ENCODE peak calls at places on chromosomes 4 and X, in ten cellular contexts. P is AG09309; B is head of caudate nucleus; W is kidney tubule cell; G is NCI-H2171; I is ecto neural progenitor cell; K is activated CD8-positive, alpha-beta memory T cell treated with anti-CD3 and anti-CD28 coated beads, Interleukin-2, amount 50 U/mL, for 4 hours; F is MM.1S; H is CD4-positive, alpha-beta T cell; D is RWPE1. J is an unnamed sample.

GRCh38 chr4:107419052-107419451 is 301.0 kb downstream of the PAPSS1 start:
- DNase-seq in P (no peak), B (no peak), W (no peak), G (no peak), I (no peak), K (no peak), F (no peak), H (no peak), D (no peak), J (no peak)

GRCh38 chrX:17547658-17548057 is 172.7 kb downstream of the NHS start:
- DNase-seq in P (no peak), B (no peak), W (peak), G (no peak), I (no peak), K (no peak), F (peak), H (no peak), D (peak), J (peak)

GRCh38 chrX:28910501-28910900 is 323.3 kb downstream of the IL1RAPL1 start:
- DNase-seq in P (no peak), B (no peak), W (peak), G (no peak), I (no peak), K (no peak), F (no peak), H (no peak), D (no peak), J (no peak)

GRCh38 chrX:20252392-20253231 is 14.1 kb downstream of the RPS6KA3 start:
- DNase-seq in P (no peak), B (peak), W (peak), G (no peak), I (peak), K (peak), F (peak), H (peak), D (no peak), J (no peak)

GRCh38 chrX:109886122-109886761 is 116.7 kb upstream of the TMEM164 start:
- DNase-seq in P (no peak), B (no peak), W (peak), G (peak), I (no peak), K (peak), F (peak), H (no peak), D (peak), J (no peak)

GRCh38 chr4:95643627-95644026 is 94.9 kb upstream of the UNC5C start:
- DNase-seq in P (no peak), B (no peak), W (no peak), G (no peak), I (no peak), K (no peak), F (no peak), H (no peak), D (no peak), J (no peak)

GRCh38 chr4:4762909-4763814 is 96.3 kb upstream of the MSX1 start:
- DNase-seq in P (peak), B (no peak), W (peak), G (no peak), I (peak), K (no peak), F (peak), H (no peak), D (peak), J (no peak)

GRCh38 chrX:11890843-11891514 is 132.9 kb downstream of the MSL3 start:
- DNase-seq in P (no peak), B (peak), W (no peak), G (peak), I (no peak), K (no peak), F (no peak), H (no peak), D (no peak), J (no peak)

GRCh38 chrX:4656419-4656818 is 943.0 kb upstream of the PRKX start:
- DNase-seq in P (no peak), B (no peak), W (peak), G (no peak), I (no peak), K (no peak), F (no peak), H (no peak), D (no peak), J (no peak)

GRCh38 chr4:175916636-175917351 is 104.7 kb upstream of the GPM6A start:
- DNase-seq in P (no peak), B (no peak), W (peak), G (no peak), I (no peak), K (no peak), F (no peak), H (no peak), D (no peak), J (no peak)

GRCh38 chrX:71118985-71119535 is 664 bp downstream of the MED12 start:
- DNase-seq in P (no peak), B (no peak), W (no peak), G (no peak), I (no peak), K (no peak), F (no peak), H (no peak), D (peak), J (no peak)

GRCh38 chr4:114599231-114600065 is 841 bp downstream of the UGT8 start:
- DNase-seq in P (no peak), B (peak), W (peak), G (no peak), I (peak), K (no peak), F (no peak), H (no peak), D (peak), J (no peak)

GRCh38 chr4:158624889-158625478 is 46.7 kb downstream of the C4orf46 start:
- DNase-seq in P (peak), B (no peak), W (peak), G (peak), I (no peak), K (no peak), F (peak), H (no peak), D (peak), J (peak)

GRCh38 chrX:85052207-85052606 is 48.5 kb downstream of the APOOL start:
- DNase-seq in P (no peak), B (no peak), W (no peak), G (no peak), I (no peak), K (no peak), F (no peak), H (no peak), D (peak), J (no peak)

GRCh38 chrX:40644175-40644574 is 3.2 kb downstream of the CXorf38 start:
- DNase-seq in P (no peak), B (no peak), W (peak), G (no peak), I (no peak), K (no peak), F (no peak), H (no peak), D (no peak), J (no peak)

GRCh38 chrX:129679856-129680255 is 25.1 kb upstream of the APLN start:
- DNase-seq in P (no peak), B (no peak), W (peak), G (no peak), I (no peak), K (no peak), F (no peak), H (no peak), D (peak), J (no peak)

GRCh38 chrX:118928126-118928525 is 46.3 kb upstream of the LONRF3 start:
- DNase-seq in P (no peak), B (no peak), W (no peak), G (no peak), I (no peak), K (no peak), F (no peak), H (no peak), D (no peak), J (no peak)

GRCh38 chrX:38959736-38960534 is 158.7 kb downstream of the MID1IP1 start:
- DNase-seq in P (no peak), B (no peak), W (no peak), G (no peak), I (no peak), K (no peak), F (no peak), H (no peak), D (no peak), J (no peak)

GRCh38 chr4:16360694-16361262 is 134.5 kb upstream of the TAPT1 start:
- DNase-seq in P (no peak), B (no peak), W (no peak), G (no peak), I (no peak), K (no peak), F (no peak), H (no peak), D (no peak), J (no peak)

GRCh38 chr4:78938474-78938867 is 767 bp downstream of the PAQR3 start:
- DNase-seq in P (no peak), B (no peak), W (peak), G (no peak), I (no peak), K (no peak), F (no peak), H (no peak), D (no peak), J (no peak)

GRCh38 chr4:109672173-109672572 is 31.1 kb downstream of the CASP6 start:
- DNase-seq in P (no peak), B (no peak), W (no peak), G (no peak), I (no peak), K (no peak), F (no peak), H (no peak), D (no peak), J (no peak)

GRCh38 chrX:118498351-118498750 is 2.7 kb downstream of the DOCK11 start:
- DNase-seq in P (no peak), B (no peak), W (no peak), G (no peak), I (no peak), K (no peak), F (no peak), H (no peak), D (no peak), J (no peak)

GRCh38 chrX:139823806-139824205 is 109.0 kb downstream of the ATP11C start:
- DNase-seq in P (no peak), B (no peak), W (no peak), G (no peak), I (no peak), K (no peak), F (no peak), H (no peak), D (no peak), J (no peak)